ENCODE peak calls at places on chromosomes 3 and 15, in five cellular contexts. E is hepatocyte, G is GM23338, T is MM.1S, W is GM23248. J is an unnamed sample.

GRCh38 chr3:41749988-41750387 is 211.9 kb downstream of the ULK4 start:
- DNase-seq in T (no peak), W (no peak), E (no peak), G (no peak), J (no peak)

GRCh38 chr3:110526732-110527727 is 544.6 kb upstream of the NECTIN3 start:
- DNase-seq in W (peak; percentile 94), G (peak; percentile 61), T (no peak), E (peak; percentile 69), J (peak; percentile 55)

GRCh38 chr3:149003653-149004305 is 12.4 kb downstream of the GYG1 start:
- DNase-seq in E (no peak), T (peak; percentile 88), G (no peak), W (no peak), J (no peak)

GRCh38 chr15:22808761-22809280 is 22.4 kb downstream of the NIPA1 start:
- DNase-seq in T (no peak), E (no peak), W (no peak), G (no peak), J (no peak)

GRCh38 chr3:106825962-106826605 is 551.2 kb upstream of the CCDC54 start:
- DNase-seq in W (peak; percentile 85), E (peak; percentile 23), G (peak; percentile 52), T (no peak), J (no peak)

GRCh38 chr15:41850482-41851166 is 12.0 kb downstream of the PLA2G4B start:
- DNase-seq in E (no peak), G (no peak), W (no peak), T (no peak), J (no peak)

GRCh38 chr15:27843146-27843545 is 256.0 kb downstream of the OCA2 start:
- DNase-seq in W (no peak), E (no peak), T (no peak), G (no peak), J (no peak)

GRCh38 chr3:123623346-123623880 is 38.6 kb upstream of the HACD2 start:
- DNase-seq in E (no peak), T (no peak), W (peak; percentile 46), G (no peak), J (no peak)

GRCh38 chr15:39125904-39126303 is 455.0 kb upstream of the THBS1 start:
- DNase-seq in W (peak; percentile 57), G (peak; percentile 75), E (peak; percentile 42), T (peak; percentile 48), J (peak; percentile 51)

GRCh38 chr3:118945834-118946233 is 88.8 kb downstream of the IGSF11 start:
- DNase-seq in E (no peak), W (no peak), T (no peak), G (no peak), J (no peak)

GRCh38 chr15:40511472-40512133 is 40.8 kb downstream of the CHST14 start:
- DNase-seq in G (peak; percentile 87), T (peak; percentile 60), E (peak; percentile 76), W (peak; percentile 76), J (no peak)

GRCh38 chr3:187746479-187747335 is 1.4 kb upstream of the BCL6 start:
- DNase-seq in W (peak; percentile 64), E (peak; percentile 64), T (no peak), G (peak; percentile 69), J (no peak)

GRCh38 chr15:45891766-45892165 is 256.9 kb downstream of the SQOR start:
- DNase-seq in G (no peak), W (no peak), T (no peak), E (peak; percentile 54), J (no peak)

DNA sequence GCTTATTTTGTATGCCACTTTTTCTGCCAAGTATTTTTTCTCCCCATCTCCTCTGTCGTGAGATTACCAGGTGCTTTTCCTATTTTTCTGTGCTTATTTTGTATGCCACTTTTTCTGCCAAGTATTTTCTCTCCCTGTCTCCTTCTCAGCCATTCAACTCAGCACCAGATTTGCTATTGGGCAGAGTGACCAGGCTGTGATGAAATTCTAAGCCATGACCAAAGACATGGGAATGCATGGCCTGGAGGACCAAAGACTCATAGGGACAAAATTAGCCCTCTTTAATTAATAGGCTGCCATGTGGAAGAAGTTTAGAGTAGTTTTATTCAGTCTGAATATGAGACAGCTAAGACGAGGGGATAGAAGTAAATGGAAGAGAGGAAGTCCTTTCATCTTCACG is 257.4 kb downstream of the SQOR start:
- DNase-seq in T (no peak), G (no peak), W (peak; percentile 4), E (no peak), J (no peak)
- TF ChIP-seq EZH2phosphoT487 in T (no peak), G (no peak), W (no peak), E (no peak), J (no peak)

DNA sequence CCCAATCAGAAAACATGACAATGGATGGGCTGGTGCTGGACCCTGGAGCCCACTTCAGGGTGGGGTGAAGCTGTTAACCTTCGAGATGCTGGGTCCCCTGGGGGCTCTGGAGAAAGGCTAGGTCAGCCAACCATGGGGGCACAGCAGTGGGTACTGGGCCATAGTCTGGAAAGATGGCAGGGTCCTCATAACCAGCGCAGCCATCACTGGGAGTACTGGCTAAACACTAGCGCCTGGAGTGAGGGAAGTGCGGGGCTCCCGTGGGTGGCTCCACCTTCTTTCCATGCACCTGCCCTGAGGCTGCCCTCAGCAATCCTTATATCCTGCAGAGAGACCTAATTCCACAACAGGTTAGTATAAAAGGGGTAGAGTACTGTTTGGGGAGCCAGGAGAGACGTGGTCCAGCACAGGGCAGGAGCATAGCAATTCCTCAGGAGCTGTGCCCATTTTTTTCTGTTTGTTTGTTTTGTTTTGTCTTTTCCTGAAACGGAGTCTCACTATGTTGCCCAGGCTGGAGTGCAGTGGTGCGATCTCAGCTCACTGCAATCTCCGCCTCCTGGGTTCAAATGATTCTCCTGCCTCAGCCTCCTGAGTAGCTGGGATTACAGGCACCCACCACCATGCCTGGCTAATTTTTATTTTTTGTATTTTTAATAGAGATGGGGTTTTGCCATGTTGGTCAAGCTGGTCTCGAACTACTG is 122.6 kb upstream of the MEF2A start:
- DNase-seq in W (no peak), E (no peak), G (no peak), T (no peak), J (no peak)
- H3K4me2 ChIP-seq in W (peak overlapping the region; percentile 76), E (no peak overlapping the region), G (no peak overlapping the region), T (no peak overlapping the region), J (peak overlapping the region; percentile 58)

GRCh38 chr3:69012836-69013255 is 638 bp downstream of the EOGT start:
- DNase-seq in W (peak; percentile 78), E (peak; percentile 71), G (peak; percentile 66), T (peak; percentile 41), J (no peak)
- TF ChIP-seq EZH2 in W (no peak), E (no peak), G (no peak), T (no peak), J (no peak)

GRCh38 chr15:75049392-75049791 is 26.0 kb downstream of the PPCDC start:
- DNase-seq in E (peak; percentile 58), T (no peak), W (no peak), G (no peak), J (no peak)
- TF ChIP-seq EZH2phosphoT487 in E (no peak), T (no peak), W (no peak), G (no peak), J (no peak)

DNA sequence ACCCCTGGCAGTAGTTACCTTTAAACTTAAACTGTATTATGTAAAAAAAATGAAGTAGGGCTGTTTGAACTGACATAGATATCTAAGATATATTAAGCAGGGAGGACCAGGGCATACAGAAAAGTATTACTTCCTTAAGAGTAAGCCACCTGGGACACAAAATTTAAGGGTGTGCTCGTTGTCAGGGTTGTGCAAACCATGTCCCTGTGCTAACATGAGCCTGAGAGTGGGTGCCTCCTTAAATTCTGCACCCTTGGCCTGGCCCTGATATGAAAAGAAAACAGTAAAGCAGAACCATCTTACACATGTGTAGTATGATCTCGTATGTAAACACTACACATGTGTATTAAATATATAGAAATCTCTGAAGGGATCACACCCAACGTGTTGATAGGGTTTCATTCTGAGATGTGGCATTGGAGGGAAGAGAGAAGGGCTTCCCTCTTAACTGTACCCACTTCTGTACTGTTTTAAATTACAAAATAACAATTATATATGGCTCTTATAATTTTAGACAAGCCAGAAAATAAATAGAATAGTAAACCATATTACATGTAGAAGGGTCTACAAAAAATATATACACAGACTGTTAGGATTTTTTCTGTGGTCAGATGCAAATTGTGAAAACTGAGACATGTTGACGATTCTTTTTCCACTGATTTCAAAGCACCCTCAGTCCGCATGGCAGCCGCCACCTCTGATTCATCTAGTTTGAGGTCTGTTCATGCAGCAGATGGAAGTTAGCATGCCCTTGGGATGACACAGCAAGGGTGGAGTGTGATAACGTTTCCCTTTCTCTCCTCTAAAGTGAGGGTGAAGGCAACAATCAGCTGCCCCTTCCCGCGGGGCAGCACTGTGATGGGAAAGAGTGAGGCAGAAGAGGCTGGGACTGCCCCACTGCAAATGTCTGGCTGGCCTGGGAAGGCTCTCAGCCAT is 400.9 kb upstream of the PROK2 start:
- DNase-seq in E (peak; percentile 49), T (no peak), W (peak; percentile 94), G (no peak), J (no peak)
- H3K4me2 ChIP-seq in E (no peak overlapping the region), T (no peak overlapping the region), W (peak overlapping the region; percentile 30), G (no peak overlapping the region), J (no peak overlapping the region)

DNA sequence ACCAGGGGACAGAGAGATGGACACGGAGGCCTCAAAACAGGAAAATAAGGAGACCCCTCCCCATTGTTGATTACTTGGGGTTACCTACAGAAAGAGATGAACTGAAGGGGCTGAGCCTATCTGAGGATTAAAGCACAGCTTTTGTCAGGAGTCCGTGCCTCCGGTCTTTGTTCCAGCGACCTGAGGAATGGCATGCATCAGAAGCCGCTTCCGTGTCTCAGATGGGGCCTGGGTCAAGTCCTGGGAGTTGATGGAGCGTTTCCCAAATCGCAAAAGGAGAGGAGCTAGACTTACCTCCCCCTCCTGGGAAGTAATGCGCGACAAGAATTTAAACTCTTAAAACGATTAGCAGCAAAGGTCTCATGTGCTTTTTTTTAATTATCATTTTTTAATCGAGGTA is 1.0 kb upstream of the ALDH1A3 start:
- DNase-seq in T (no peak), E (no peak), W (no peak), G (peak; percentile 75), J (no peak)
- TF ChIP-seq EZH2 in T (no peak), E (peak; percentile 71), W (no peak), G (no peak), J (no peak)

DNA sequence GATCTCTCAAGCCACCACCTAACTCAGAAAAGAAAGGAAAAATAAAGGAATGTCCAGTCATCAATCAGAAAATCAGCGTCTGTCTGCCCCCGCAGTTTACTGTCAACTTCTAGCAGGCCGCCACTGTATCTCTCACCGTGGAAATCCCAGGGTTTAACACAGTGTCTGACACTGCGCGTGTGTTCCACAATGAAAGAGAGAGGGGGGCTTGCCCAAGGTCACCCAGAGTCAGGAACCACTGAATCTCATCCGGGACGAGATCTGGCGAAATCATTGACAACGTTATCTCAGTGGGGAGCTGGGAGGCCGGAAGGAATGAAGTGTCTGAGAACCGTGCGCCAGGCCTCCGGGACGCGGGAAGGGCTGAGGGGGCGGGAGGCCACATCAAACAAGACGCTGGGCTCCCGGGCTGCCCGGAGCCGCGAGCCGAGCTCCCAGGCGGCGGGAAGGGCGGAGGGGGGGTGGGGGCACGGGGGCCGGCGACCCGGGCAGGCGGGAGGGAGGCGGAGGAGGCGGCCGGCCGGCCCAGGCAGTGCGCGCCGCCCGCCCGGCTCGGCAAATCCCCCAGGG is 2.2 kb upstream of the HES1 start:
- DNase-seq in E (peak; percentile 82), T (no peak), W (peak; percentile 83), G (peak; percentile 84), J (no peak)
- TF ChIP-seq EZH2phosphoT487 in E (no peak), T (no peak), W (no peak), G (no peak), J (no peak)

J was measured in HCT116.